ENCODE peak calls at places on chromosome 6, in five cellular contexts. C, E, J, O and W are unnamed samples.

GRCh38 chr6:147192278-147192911 is 11.8 kb upstream of the STXBP5 start:
- DNase-seq in J (no peak), C (no peak), O (no peak), E (peak), W (no peak)

GRCh38 chr6:36025260-36025931 is 955 bp upstream of the SLC26A8 start:
- DNase-seq in E (no peak), J (no peak), C (peak), O (peak), W (no peak)

GRCh38 chr6:167443098-167443680 is 118.3 kb downstream of the TTLL2 start:
- DNase-seq in C (no peak), E (no peak), J (no peak), O (no peak), W (no peak)

GRCh38 chr6:120938876-120939231 is 395.4 kb downstream of the TBC1D32 start:
- DNase-seq in O (no peak), J (no peak), C (no peak), E (no peak), W (no peak)

GRCh38 chr6:63452117-63452516 is 120.2 kb upstream of the LOC128125822 start:
- DNase-seq in J (no peak), O (no peak), E (peak), C (no peak), W (no peak)

GRCh38 chr6:50143011-50143719 is 93.4 kb upstream of the DEFB112 start:
- DNase-seq in C (no peak), J (no peak), E (no peak), O (no peak), W (no peak)

GRCh38 chr6:33165581-33166258 is 26.5 kb downstream of the COL11A2 start:
- DNase-seq in J (no peak), C (no peak), O (no peak), E (no peak), W (no peak)

GRCh38 chr6:5214570-5215052 is 46.1 kb downstream of the LYRM4 start:
- DNase-seq in E (peak), O (peak), C (peak), J (peak), W (no peak)

GRCh38 chr6:85360794-85361642 is 88.9 kb upstream of the NT5E start:
- DNase-seq in E (peak), C (no peak), O (peak), J (no peak), W (no peak)

GRCh38 chr6:17413313-17413750 is 19.9 kb downstream of the CAP2 start:
- DNase-seq in O (peak), J (no peak), C (no peak), E (no peak), W (no peak)

GRCh38 chr6:4607026-4607704 is 169.0 kb upstream of the CDYL start:
- DNase-seq in J (no peak), E (no peak), O (peak), C (no peak), W (no peak)

GRCh38 chr6:56849876-56850275 is 105.0 kb upstream of the BEND6 start:
- DNase-seq in E (no peak), J (no peak), C (no peak), O (no peak), W (no peak)
- H3K4me3 ChIP-seq in E (no peak), J (peak), C (no peak), O (peak), W (no peak)

DNA sequence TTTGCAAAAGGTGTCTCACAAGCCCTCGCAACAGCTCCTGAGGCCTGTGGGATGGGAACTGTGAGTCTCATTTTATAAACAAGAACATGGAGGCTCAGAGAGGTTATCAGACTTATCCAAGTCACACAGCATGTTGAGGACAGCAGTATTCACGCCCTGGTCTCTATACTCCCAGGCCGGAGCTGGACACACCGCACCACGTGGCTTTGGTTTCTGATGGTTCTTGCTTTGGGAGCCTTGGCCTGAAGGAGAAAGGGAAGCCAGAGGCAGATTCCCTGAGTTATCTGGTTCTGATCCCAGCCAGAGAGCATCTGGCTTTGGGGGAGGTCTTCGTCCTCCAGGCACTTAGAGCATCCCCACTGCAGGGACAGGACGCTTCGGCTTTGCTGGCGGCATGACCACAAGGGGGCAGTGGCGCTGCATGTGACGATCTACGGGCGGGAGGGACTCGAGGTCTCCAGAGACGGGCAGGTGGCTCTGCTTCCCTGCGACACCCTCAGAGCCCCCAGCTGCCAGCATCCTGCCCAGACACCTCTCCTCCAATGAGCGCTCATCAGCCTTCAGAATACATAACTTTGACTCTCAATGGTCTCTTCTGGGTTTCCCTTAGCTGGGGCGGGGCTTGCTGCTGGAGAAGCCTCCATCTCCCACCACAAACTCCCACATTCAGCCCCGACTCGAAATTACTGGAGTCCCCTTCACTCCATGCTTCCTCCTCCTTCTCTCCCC is 51.4 kb upstream of the SAYSD1 start:
- DNase-seq in O (peak), J (peak), E (peak), C (peak), W (peak)
- TF ChIP-seq POLR2AphosphoS5 in O (no peak), J (peak), E (no peak), C (no peak), W (peak)

DNA sequence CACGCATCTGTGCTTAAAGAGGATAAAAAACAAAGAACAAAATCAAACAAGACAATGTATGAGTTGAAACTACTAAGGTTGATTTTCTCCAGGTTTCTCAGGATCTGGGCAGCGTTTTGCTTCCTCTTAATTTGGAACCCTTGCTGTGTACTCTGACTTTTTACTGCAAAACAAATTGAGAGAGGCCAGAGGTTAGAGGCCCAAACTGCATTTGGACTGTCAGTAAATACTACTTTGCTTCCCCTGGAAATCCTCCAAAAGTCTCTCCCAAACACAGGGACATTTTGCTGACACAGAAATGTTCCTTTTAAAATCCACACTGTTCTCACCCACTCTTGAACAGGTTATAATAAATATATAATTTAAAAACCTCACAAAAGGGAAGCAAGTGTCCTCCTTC is 1.1 kb downstream of the ARG1 start:
- DNase-seq in E (peak), C (no peak), J (no peak), O (no peak), W (no peak)
- H3K4me3 ChIP-seq in E (peak), C (no peak), J (no peak), O (no peak), W (no peak)

DNA sequence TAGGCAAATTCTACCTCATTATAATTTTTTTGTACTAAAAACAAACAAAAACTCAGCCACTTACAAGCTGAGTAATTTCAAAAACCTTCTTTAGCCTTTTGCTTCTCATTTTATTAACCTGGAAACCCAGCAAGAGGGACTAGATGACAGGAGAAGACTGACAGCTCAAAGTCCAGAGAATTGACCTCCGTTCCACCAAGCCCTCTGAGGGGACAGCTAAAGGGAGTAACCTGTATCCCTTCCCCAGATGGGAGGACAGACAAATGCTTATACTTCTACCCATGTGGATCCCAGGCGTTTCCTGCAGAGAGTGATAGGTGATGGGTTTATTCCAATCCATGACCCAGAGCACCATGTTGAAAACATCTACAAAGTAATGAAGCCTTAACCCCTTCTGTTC is 18.5 kb upstream of the MTRES1 start:
- DNase-seq in C (no peak), J (no peak), E (no peak), O (no peak), W (no peak)
- TF ChIP-seq POLR2AphosphoS5 in C (no peak), J (no peak), E (no peak), O (no peak), W (no peak)

GRCh38 chr6:41548841-41549642 is 2.9 kb downstream of the FOXP4 start:
- DNase-seq in E (no peak), J (no peak), C (no peak), O (no peak), W (no peak)
- H3K4me3 ChIP-seq in E (peak), J (peak), C (no peak), O (no peak), W (peak)

GRCh38 chr6:39353698-39354315 is 31.3 kb upstream of the KCNK16 start:
- DNase-seq in C (no peak), E (no peak), J (no peak), O (no peak), W (peak)
- TF ChIP-seq POLR2AphosphoS5 in C (no peak), E (no peak), J (no peak), O (no peak), W (no peak)

GRCh38 chr6:16335176-16335575 is 96.8 kb downstream of the GMPR start:
- DNase-seq in C (no peak), E (no peak), J (no peak), O (no peak), W (no peak)

GRCh38 chr6:16336056-16336810 is 97.8 kb downstream of the GMPR start:
- DNase-seq in O (peak), C (no peak), J (no peak), E (no peak), W (no peak)

GRCh38 chr6:16333580-16333979 is 95.2 kb downstream of the GMPR start:
- DNase-seq in C (no peak), E (no peak), J (no peak), O (no peak), W (no peak)

GRCh38 chr6:16332175-16332542 is 93.8 kb downstream of the GMPR start:
- DNase-seq in O (peak), C (peak), E (peak), J (peak), W (peak)

GRCh38 chr6:16334671-16335070 is 96.3 kb downstream of the GMPR start:
- DNase-seq in C (no peak), J (no peak), E (no peak), O (no peak), W (no peak)
- H3K4me3 ChIP-seq in C (no peak), J (no peak), E (no peak), O (no peak), W (no peak)

DNA sequence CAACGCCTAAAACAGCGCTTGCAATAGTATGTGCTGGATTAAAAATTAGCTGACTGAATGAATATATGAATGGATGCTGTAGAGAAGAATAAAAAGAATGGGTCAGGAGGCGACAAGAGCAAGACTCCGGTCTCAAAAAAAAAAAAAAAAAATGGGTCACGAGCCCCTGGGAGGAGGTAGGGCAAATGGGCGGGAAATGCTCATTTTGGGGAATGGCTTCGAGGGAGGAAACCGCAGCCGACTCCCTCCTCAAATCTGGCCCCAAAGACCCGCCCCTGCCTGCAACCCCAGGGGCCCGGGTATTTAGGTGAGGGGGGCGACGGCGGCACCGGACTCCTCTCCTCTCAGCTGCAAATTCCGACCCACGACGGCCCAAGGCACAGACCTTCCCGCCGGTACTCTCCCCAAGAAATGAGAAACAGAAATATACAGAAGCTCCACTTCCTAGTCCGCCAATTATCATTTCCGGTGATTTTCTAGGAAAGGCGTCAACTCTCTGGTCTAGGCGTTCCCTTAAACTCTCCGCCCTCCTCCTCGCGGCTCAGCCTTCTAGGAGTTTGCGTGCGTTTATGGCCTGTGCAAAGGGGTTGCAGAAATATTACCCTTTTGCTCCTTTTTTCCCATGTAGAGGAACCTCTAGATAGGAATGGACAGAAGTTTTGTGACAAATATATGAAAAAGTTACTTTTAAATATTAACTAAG is at the start of gene ZNF311:
- DNase-seq in C (peak), J (no peak), O (peak), E (no peak), W (no peak)
- TF ChIP-seq POLR2AphosphoS5 in C (peak), J (peak), O (peak), E (no peak), W (peak)

DNA sequence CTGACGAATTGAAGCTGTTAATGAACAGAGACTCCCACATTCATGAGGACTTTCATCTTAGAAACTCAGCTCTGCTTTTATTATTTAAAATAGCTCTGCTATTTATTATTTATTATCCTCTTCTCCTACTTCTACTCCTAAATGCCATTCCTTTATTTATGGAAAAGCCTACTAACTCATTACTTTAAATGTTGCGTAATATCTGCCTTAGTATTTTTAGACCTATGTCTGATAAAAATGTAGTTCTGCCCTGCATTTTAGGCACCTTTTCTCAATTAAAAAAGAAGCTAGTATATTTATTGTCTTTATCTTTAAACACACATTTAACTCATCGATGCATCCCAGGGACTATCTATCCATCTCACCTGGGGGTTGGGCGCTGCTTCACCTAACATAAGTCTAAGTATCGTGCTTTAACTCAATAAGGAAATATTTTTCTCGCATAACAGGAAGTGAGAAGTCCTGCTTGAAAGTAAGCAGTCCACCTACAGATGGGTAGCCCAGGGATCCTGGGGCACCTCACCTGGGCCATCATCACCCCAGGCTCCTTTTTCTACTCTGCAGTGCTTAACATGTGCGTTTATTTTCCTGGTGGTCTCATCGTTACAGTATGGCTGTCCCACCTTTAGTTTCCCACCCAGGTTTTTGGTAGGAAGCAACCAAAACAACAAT is 31.3 kb upstream of the FAM184A start:
- DNase-seq in J (no peak), C (no peak), E (no peak), O (no peak), W (no peak)
- H3K4me3 ChIP-seq in J (no peak), C (no peak), E (peak), O (no peak), W (no peak)